ENCODE peak calls at places on chromosomes 3 and 15, in nine cellular contexts. K is AG04450, L is mesendoderm, D is fibroblast of the aortic adventitia, H is AG09309, R is GM23248, X is GM12865, Z is BE2C, B is thoracic aorta. Q is an unnamed sample.

GRCh38 chr15:68829068-68829467 is 8.4 kb upstream of the ANP32A start:
- DNase-seq in K (no peak), L (peak; percentile 60), D (peak; percentile 15), H (no peak), R (peak; percentile 19), X (peak; percentile 57), Z (no peak), B (no peak), Q (peak; percentile 69)

GRCh38 chr3:116350119-116350733 is 95.1 kb downstream of the LSAMP start:
- DNase-seq in K (no peak), L (no peak), D (no peak), H (no peak), R (no peak), X (no peak), Z (no peak), B (no peak), Q (no peak)

GRCh38 chr15:91853968-91854943 is 748 bp downstream of the SLCO3A1 start:
- DNase-seq in K (no peak), L (peak; percentile 57), D (no peak), H (no peak), R (peak; percentile 73), X (no peak), Z (peak; percentile 69), B (no peak), Q (peak; percentile 49)

GRCh38 chr15:48221885-48222284 is 15.8 kb downstream of the SLC12A1 start:
- DNase-seq in K (no peak), L (no peak), D (peak; percentile 55), H (no peak), R (peak; percentile 45), X (no peak), Z (no peak), B (peak; percentile 25), Q (no peak)

GRCh38 chr3:197742795-197743194 is 6.1 kb upstream of the RUBCN start:
- DNase-seq in K (no peak), L (peak; percentile 25), D (no peak), H (no peak), R (no peak), X (no peak), Z (no peak), B (no peak), Q (no peak)

GRCh38 chr3:188947401-188947982 is 224.3 kb upstream of the TPRG1 start:
- DNase-seq in K (no peak), L (peak; percentile 94), D (peak; percentile 73), H (no peak), R (peak; percentile 89), X (peak; percentile 33), Z (peak; percentile 85), B (no peak), Q (peak; percentile 55)

GRCh38 chr3:354433-354832 is 157.9 kb downstream of the CHL1 start:
- DNase-seq in K (peak; percentile 29), L (peak; percentile 80), D (peak; percentile 37), H (peak; percentile 4), R (peak; percentile 50), X (peak; percentile 73), Z (peak; percentile 28), B (no peak), Q (peak; percentile 66)

GRCh38 chr3:41417574-41417973 is 218.3 kb downstream of the CTNNB1 start:
- DNase-seq in K (no peak), L (no peak), D (no peak), H (no peak), R (no peak), X (no peak), Z (no peak), B (no peak), Q (no peak)

GRCh38 chr3:72189344-72189743 is 404.4 kb upstream of the PROK2 start:
- DNase-seq in K (no peak), L (no peak), D (no peak), H (no peak), R (no peak), X (no peak), Z (no peak), B (no peak), Q (no peak)

GRCh38 chr3:127172211-127172610 is 20.7 kb upstream of the PRR23E start:
- DNase-seq in K (no peak), L (no peak), D (no peak), H (no peak), R (no peak), X (no peak), Z (no peak), B (no peak), Q (no peak)

GRCh38 chr3:123258811-123259420 is 57.2 kb downstream of the SEC22A start:
- DNase-seq in K (peak; percentile 15), L (no peak), D (peak; percentile 81), H (peak; percentile 25), R (peak; percentile 83), X (peak; percentile 37), Z (no peak), B (no peak), Q (peak; percentile 60)

GRCh38 chr3:143298380-143298779 is 178.8 kb downstream of the CHST2 start:
- DNase-seq in K (no peak), L (no peak), D (no peak), H (no peak), R (no peak), X (no peak), Z (no peak), B (no peak), Q (no peak)

GRCh38 chr3:4786431-4786830 is 192.8 kb upstream of the BHLHE40 start:
- DNase-seq in K (no peak), L (no peak), D (no peak), H (no peak), R (no peak), X (no peak), Z (no peak), B (no peak), Q (no peak)

GRCh38 chr15:70195808-70196304 is 98.1 kb upstream of the TLE3 start:
- DNase-seq in K (peak; percentile 76), L (no peak), D (peak; percentile 89), H (peak; percentile 70), R (peak; percentile 96), X (no peak), Z (peak; percentile 55), B (peak; percentile 49), Q (no peak)

GRCh38 chr3:134854285-134854684 is 59.2 kb downstream of the EPHB1 start:
- DNase-seq in K (no peak), L (no peak), D (no peak), H (no peak), R (no peak), X (no peak), Z (no peak), B (no peak), Q (no peak)

DNA sequence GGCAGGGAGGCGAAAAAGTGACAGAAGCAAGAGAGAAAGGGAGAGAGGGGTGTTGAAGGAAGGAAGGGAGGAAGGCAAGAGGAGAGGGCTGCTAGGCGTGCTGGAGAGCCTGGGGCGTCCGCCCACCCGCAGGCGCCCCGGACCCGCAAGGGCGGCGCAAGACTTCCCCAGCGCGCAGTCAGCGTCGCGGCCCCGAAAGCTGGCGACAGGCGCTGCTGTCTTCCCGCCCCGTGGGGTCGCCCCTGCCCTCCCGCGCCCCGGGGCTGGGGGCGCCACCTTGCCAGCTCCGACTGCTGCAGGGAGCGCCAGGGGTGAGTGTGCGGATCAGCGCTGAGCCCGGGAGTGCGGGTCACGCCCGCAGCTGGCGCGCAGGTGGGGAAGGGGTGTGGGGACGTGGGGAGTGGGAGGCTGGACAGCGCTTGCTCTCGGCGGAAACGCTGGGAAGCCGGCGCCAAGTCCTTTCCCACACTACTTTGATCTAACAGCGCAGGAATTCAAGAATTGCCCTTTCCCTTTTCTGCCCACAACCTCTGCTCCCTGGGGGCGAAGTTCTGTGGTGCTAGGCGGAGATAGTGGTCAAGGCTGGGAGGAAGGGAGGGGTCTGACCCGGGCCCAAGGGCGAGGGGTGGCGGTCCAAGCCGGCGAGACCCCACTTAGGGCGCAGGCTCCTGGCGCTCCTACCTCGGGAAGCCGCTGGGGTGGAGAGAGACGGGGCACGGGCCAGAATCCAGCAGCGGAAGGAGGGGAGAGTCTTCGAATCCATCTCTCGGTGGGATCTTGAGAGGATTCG is 266.1 kb downstream of the CGGBP1 start:
- DNase-seq in K (no peak), L (peak; percentile 70), D (no peak), H (no peak), R (peak; percentile 39), X (no peak), Z (no peak), B (no peak), Q (no peak)
- H3K4me3 ChIP-seq in K (no peak within 1 kb of the TSS), L (peak within 1 kb of the TSS; percentile 60), D (peak within 1 kb of the TSS; percentile 73), H (peak within 1 kb of the TSS; percentile 39), R (peak within 1 kb of the TSS; percentile 67), X (no peak within 1 kb of the TSS), Z (no peak within 1 kb of the TSS), B (peak within 1 kb of the TSS; percentile 66), Q (peak within 1 kb of the TSS; percentile 29)

DNA sequence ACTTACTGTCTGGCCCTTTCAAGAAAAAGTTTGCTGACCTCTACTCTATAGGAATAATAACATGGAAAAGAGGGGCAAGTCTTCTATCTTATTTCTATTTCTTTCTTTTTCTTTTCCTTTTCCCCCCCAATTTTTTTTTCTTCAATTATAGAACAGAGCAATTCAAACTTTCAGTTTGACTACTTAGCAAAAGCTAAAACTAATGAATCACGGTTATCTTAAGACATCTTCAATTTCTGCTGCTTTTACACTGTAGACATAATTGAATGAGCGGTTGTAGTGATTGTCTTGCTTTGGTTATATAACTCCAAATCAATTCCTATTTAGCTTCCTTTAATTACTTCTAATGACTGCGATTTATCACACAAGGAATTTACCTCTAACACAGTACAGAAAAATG is 74.3 kb upstream of the P2RY1 start:
- DNase-seq in K (no peak), L (no peak), D (no peak), H (no peak), R (no peak), X (no peak), Z (no peak), B (no peak), Q (no peak)
- H3K4me3 ChIP-seq in K (no peak overlapping the region), L (no peak overlapping the region), D (no peak overlapping the region), H (no peak overlapping the region), R (no peak overlapping the region), X (peak overlapping the region; percentile 23), Z (no peak overlapping the region), B (no peak overlapping the region), Q (no peak overlapping the region)

GRCh38 chr3:15056676-15057404 is 8.3 kb downstream of the MRPS25 start:
- DNase-seq in K (no peak), L (no peak), D (no peak), H (no peak), R (no peak), X (no peak), Z (no peak), B (no peak), Q (no peak)
- H3K4me3 ChIP-seq in K (no peak overlapping the region), L (no peak overlapping the region), D (no peak overlapping the region), H (no peak overlapping the region), R (no peak overlapping the region), X (no peak overlapping the region), Z (no peak overlapping the region), B (no peak overlapping the region), Q (no peak overlapping the region)

GRCh38 chr15:66703540-66703941 is 1.5 kb downstream of the SMAD6 start:
- DNase-seq in K (no peak), L (no peak), D (no peak), H (no peak), R (peak; percentile 72), X (peak; percentile 37), Z (peak; percentile 39), B (no peak), Q (peak; percentile 39)

GRCh38 chr15:66705277-66705927 is 3.4 kb downstream of the SMAD6 start:
- DNase-seq in K (no peak), L (no peak), D (no peak), H (no peak), R (no peak), X (no peak), Z (no peak), B (no peak), Q (no peak)

GRCh38 chr15:66704019-66704782 is 2.2 kb downstream of the SMAD6 start:
- DNase-seq in K (no peak), L (no peak), D (no peak), H (no peak), R (no peak), X (no peak), Z (no peak), B (no peak), Q (no peak)

GRCh38 chr15:66706225-66706732 is 4.2 kb downstream of the SMAD6 start:
- DNase-seq in K (no peak), L (peak; percentile 37), D (peak; percentile 65), H (no peak), R (peak; percentile 59), X (no peak), Z (peak; percentile 87), B (no peak), Q (peak; percentile 45)

GRCh38 chr15:66704783-66705113 is 2.7 kb downstream of the SMAD6 start:
- DNase-seq in K (no peak), L (no peak), D (no peak), H (no peak), R (peak; percentile 47), X (no peak), Z (no peak), B (no peak), Q (no peak)
- H3K4me3 ChIP-seq in K (peak overlapping the region; percentile 78), L (peak overlapping the region; percentile 91), D (peak overlapping the region; percentile 91), H (peak overlapping the region; percentile 79), R (peak overlapping the region; percentile 81), X (no peak overlapping the region), Z (peak overlapping the region; percentile 72), B (peak overlapping the region; percentile 84), Q (peak overlapping the region; percentile 60)

Q was measured in HAP-1.